ENCODE peak calls at places on chromosomes 3 and 15, in four cellular contexts. L is body of pancreas, W is astrocyte of the spinal cord, P is brain microvascular endothelial cell. H is an unnamed sample.

GRCh38 chr3:15007681-15008141 is 57.4 kb downstream of the MRPS25 start:
- DNase-seq in L (no peak), W (peak; percentile 84), P (peak; percentile 64), H (no peak)

GRCh38 chr3:44419923-44420650 is 57.4 kb downstream of the ZNF445 start:
- DNase-seq in W (no peak), P (no peak), L (no peak), H (no peak)

GRCh38 chr3:168794427-168794826 is 698.7 kb upstream of the GOLIM4 start:
- DNase-seq in L (no peak), P (no peak), W (no peak), H (no peak)

GRCh38 chr15:90479656-90480055 is 50.1 kb upstream of the CRTC3 start:
- DNase-seq in L (peak; percentile 61), W (peak; percentile 63), P (peak; percentile 27), H (peak; percentile 81)

GRCh38 chr3:152244156-152244888 is 24.4 kb upstream of the MBNL1 start:
- DNase-seq in L (no peak), P (no peak), W (no peak), H (no peak)

GRCh38 chr3:167318306-167318705 is 61.8 kb downstream of the ZBBX start:
- DNase-seq in L (no peak), P (no peak), W (no peak), H (no peak)

GRCh38 chr3:110293660-110294059 is 778.0 kb upstream of the NECTIN3 start:
- DNase-seq in P (no peak), L (no peak), W (no peak), H (no peak)

GRCh38 chr3:52495096-52495495 is at the start of gene STAB1:
- DNase-seq in L (no peak), W (no peak), P (no peak), H (no peak)

GRCh38 chr15:73540161-73540560 is 93.0 kb downstream of the NPTN start:
- DNase-seq in P (no peak), W (no peak), L (no peak), H (no peak)

GRCh38 chr15:68704496-68705021 is 116.1 kb downstream of the ANP32A start:
- DNase-seq in P (no peak), L (no peak), W (no peak), H (peak; percentile 18)

GRCh38 chr3:168545591-168545990 is 449.9 kb upstream of the GOLIM4 start:
- DNase-seq in W (peak; percentile 39), P (peak; percentile 54), L (peak; percentile 10), H (no peak)

GRCh38 chr3:195020921-195021320 is 250.0 kb downstream of the XXYLT1 start:
- DNase-seq in W (no peak), L (no peak), P (no peak), H (no peak)

GRCh38 chr3:61451841-61452240 is 109.5 kb upstream of the PTPRG start:
- DNase-seq in W (no peak), L (no peak), P (peak; percentile 56), H (no peak)

GRCh38 chr3:148643389-148643840 is 54.3 kb upstream of the AGTR1 start:
- DNase-seq in L (no peak), W (peak; percentile 75), P (peak; percentile 65), H (no peak)

GRCh38 chr15:42059661-42060476 is 34.5 kb downstream of the PLA2G4D start:
- DNase-seq in W (peak; percentile 22), L (peak; percentile 68), P (peak; percentile 43), H (peak; percentile 66)

GRCh38 chr15:81939604-81940440 is 106.0 kb downstream of the MEX3B start:
- DNase-seq in L (no peak), W (peak; percentile 56), P (peak; percentile 84), H (peak; percentile 37)

GRCh38 chr3:125150525-125151436 is 61.8 kb downstream of the SLC12A8 start:
- DNase-seq in W (no peak), L (peak; percentile 40), P (peak; percentile 60), H (peak; percentile 73)

GRCh38 chr3:43960448-43960840 is 269.7 kb downstream of the ABHD5 start:
- DNase-seq in L (no peak), P (peak; percentile 25), W (peak; percentile 33), H (peak; percentile 38)

GRCh38 chr15:31605467-31605931 is 278.9 kb downstream of the KLF13 start:
- DNase-seq in W (peak; percentile 5), L (no peak), P (peak; percentile 11), H (no peak)
- TF ChIP-seq CTCF in W (peak; percentile 18), L (no peak), P (peak; percentile 52), H (no peak)

GRCh38 chr3:67245545-67245944 is 247.4 kb downstream of the KBTBD8 start:
- DNase-seq in L (no peak), P (no peak), W (no peak), H (no peak)
- TF ChIP-seq CTCF in L (no peak), P (no peak), W (no peak), H (no peak)

GRCh38 chr15:70215951-70216350 is 118.2 kb upstream of the TLE3 start:
- DNase-seq in L (no peak), W (no peak), P (no peak), H (no peak)

GRCh38 chr15:70213779-70214178 is 116.1 kb upstream of the TLE3 start:
- DNase-seq in W (no peak), P (no peak), L (no peak), H (no peak)

GRCh38 chr15:70212963-70213315 is 115.2 kb upstream of the TLE3 start:
- DNase-seq in P (no peak), L (no peak), W (no peak), H (no peak)

GRCh38 chr15:70214941-70215635 is 117.4 kb upstream of the TLE3 start:
- DNase-seq in W (no peak), L (no peak), P (no peak), H (no peak)

GRCh38 chr15:70214266-70214665 is 116.5 kb upstream of the TLE3 start:
- DNase-seq in P (no peak), L (no peak), W (no peak), H (no peak)
- TF ChIP-seq CTCF in P (no peak), L (peak; percentile 14), W (peak; percentile 3), H (no peak)

DNA sequence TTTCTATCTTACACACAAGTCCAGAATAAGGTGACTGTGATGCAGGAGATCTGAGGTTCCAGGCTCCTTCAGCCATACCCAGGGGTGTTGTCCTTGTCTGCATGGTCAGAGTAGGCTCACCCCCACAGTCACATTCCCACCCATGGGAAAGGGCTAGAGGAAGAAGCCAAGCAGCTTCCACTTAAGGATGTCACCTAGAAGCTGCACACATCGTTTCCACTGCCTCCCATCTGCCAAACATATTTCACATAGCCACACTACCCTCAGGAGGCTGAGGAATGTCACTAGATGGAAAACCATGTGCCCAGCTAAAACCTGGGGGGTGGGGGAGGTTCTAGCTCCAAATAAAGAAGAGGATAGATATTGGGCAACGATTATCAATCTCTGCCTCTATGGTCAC is 58.1 kb downstream of the TMEM39A start:
- DNase-seq in L (no peak), W (no peak), P (no peak), H (no peak)
- TF ChIP-seq CTCF in L (no peak), W (no peak), P (no peak), H (no peak)

GRCh38 chr3:9422712-9423424 is 25.5 kb downstream of the SETD5 start:
- DNase-seq in W (peak; percentile 97), P (peak; percentile 98), L (peak; percentile 91), H (peak; percentile 79)
- TF ChIP-seq CTCF in W (peak; percentile 63), P (peak; percentile 45), L (peak; percentile 67), H (no peak)

GRCh38 chr15:48298914-48299313 is 32.3 kb upstream of the DUT start:
- DNase-seq in P (no peak), L (no peak), W (no peak), H (no peak)

GRCh38 chr15:48292458-48292857 is 38.8 kb upstream of the DUT start:
- DNase-seq in L (no peak), W (no peak), P (no peak), H (no peak)

GRCh38 chr15:48300038-48300437 is 31.2 kb upstream of the DUT start:
- DNase-seq in P (no peak), L (no peak), W (no peak), H (no peak)

GRCh38 chr15:48297668-48298067 is 33.6 kb upstream of the DUT start:
- DNase-seq in W (no peak), P (no peak), L (no peak), H (no peak)
- TF ChIP-seq CTCF in W (no peak), P (no peak), L (no peak), H (no peak)

GRCh38 chr15:40593588-40594428 is at the start of gene KNL1:
- DNase-seq in W (peak; percentile 97), L (peak; percentile 95), P (peak; percentile 92), H (peak; percentile 84)
- TF ChIP-seq CTCF in W (no peak), L (no peak), P (no peak), H (no peak)

DNA sequence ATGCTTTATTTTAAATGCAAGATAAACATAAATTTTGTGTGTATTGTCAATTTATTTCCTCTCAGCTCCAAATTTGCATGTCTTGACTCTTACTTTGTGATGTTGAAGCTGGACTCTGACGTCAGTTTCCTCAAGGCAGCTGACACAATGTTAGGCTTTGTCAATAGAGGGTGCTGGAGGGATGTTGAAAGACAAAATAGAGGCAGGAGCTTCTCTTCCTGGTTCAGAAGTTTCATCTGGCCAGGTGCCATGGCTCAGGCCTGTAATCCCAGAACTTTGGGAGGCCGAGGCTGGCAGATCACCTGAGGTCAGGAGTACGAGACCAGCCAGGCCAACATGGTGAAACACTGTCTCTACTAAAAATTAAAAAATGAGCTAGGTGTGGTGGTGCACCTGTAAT is 408.6 kb downstream of the GBE1 start:
- DNase-seq in P (peak; percentile 23), L (no peak), W (peak; percentile 2), H (peak; percentile 64)
- TF ChIP-seq CTCF in P (peak; percentile 22), L (no peak), W (no peak), H (no peak)

DNA sequence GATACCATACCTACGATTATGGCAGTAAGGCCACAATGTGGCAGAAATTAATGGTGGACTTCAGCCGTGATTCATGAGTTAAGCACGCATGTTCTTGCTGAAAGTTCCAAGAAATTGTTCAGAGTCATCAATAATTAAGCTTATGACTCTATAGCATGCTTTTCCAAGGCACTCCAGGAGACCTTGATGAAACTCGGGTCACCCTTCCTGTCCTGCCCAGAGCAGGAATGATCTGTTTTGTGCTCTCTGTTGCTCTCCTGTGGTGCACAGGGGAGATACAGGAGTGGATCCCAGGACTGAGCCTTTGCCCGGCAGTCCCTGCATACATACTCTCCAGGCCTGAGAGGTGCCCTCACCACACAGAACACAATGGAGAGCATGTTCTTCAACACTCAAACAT is 141.6 kb upstream of the SLC2A2 start:
- DNase-seq in L (peak; percentile 37), P (peak; percentile 10), W (peak; percentile 50), H (peak; percentile 76)
- TF ChIP-seq CTCF in L (peak; percentile 40), P (peak; percentile 69), W (peak; percentile 55), H (peak; percentile 79)